ENCODE peak calls at places on chromosomes 1 and 21, in seven cellular contexts. E is fibroblast of the aortic adventitia, H is upper lobe of right lung, B is pancreas, D is astrocyte of the spinal cord, N is A549, L is right lobe of liver. M is an unnamed sample.

GRCh38 chr1:157105988-157106812 is 6.6 kb upstream of the ETV3L start:
- DNase-seq in E (peak; percentile 74), H (peak; percentile 73), B (no peak), D (peak; percentile 85), N (peak; percentile 40), L (peak; percentile 54), M (peak; percentile 33)

GRCh38 chr1:64291931-64292330 is 88.5 kb downstream of the UBE2U start:
- DNase-seq in E (no peak), H (no peak), B (no peak), D (no peak), N (no peak), L (no peak), M (no peak)

GRCh38 chr1:175580351-175580750 is 163.0 kb downstream of the TNR start:
- DNase-seq in E (no peak), H (no peak), B (no peak), D (no peak), N (no peak), L (no peak), M (no peak)

GRCh38 chr21:38039841-38040240 is 123.6 kb upstream of the KCNJ6 start:
- DNase-seq in E (no peak), H (no peak), B (no peak), D (no peak), N (peak; percentile 5), L (no peak), M (no peak)

GRCh38 chr21:30463713-30464112 is 16.5 kb downstream of the KRTAP19-1 start:
- DNase-seq in E (no peak), H (no peak), B (no peak), D (no peak), N (peak; percentile 1), L (no peak), M (no peak)

GRCh38 chr1:117821782-117822447 is 107.5 kb downstream of the GDAP2 start:
- DNase-seq in E (peak; percentile 98), H (no peak), B (no peak), D (peak; percentile 95), N (peak; percentile 78), L (no peak), M (peak; percentile 72)

GRCh38 chr1:79128726-79129125 is 122.2 kb upstream of the ADGRL4 start:
- DNase-seq in E (peak; percentile 79), H (no peak), B (no peak), D (peak; percentile 79), N (peak; percentile 39), L (no peak), M (peak; percentile 68)

GRCh38 chr1:109255097-109255651 is 5.8 kb downstream of the CELSR2 start:
- DNase-seq in E (no peak), H (no peak), B (no peak), D (no peak), N (no peak), L (no peak), M (no peak)

GRCh38 chr1:39269349-39269748 is 64.9 kb downstream of the MACF1 start:
- DNase-seq in E (no peak), H (no peak), B (no peak), D (no peak), N (no peak), L (no peak), M (no peak)

GRCh38 chr1:241688940-241689368 is 36.9 kb downstream of the WDR64 start:
- DNase-seq in E (peak; percentile 22), H (no peak), B (no peak), D (peak; percentile 9), N (peak; percentile 43), L (no peak), M (no peak)

GRCh38 chr1:115239148-115239820 is 98.8 kb downstream of the NGF start:
- DNase-seq in E (peak; percentile 94), H (no peak), B (no peak), D (peak; percentile 57), N (no peak), L (no peak), M (no peak)

GRCh38 chr1:211476200-211476849 is 15.6 kb downstream of the RD3 start:
- DNase-seq in E (peak; percentile 76), H (no peak), B (peak; percentile 75), D (peak; percentile 66), N (peak; percentile 72), L (peak; percentile 66), M (peak; percentile 51)

GRCh38 chr1:68112835-68113243 is 62.4 kb upstream of the DIRAS3 start:
- DNase-seq in E (peak; percentile 94), H (no peak), B (peak; percentile 18), D (peak; percentile 87), N (peak; percentile 55), L (no peak), M (peak; percentile 64)

GRCh38 chr1:37255111-37255795 is 219.1 kb upstream of the ZC3H12A start:
- DNase-seq in E (peak; percentile 1), H (no peak), B (peak; percentile 50), D (no peak), N (peak; percentile 19), L (no peak), M (no peak)

GRCh38 chr1:227308367-227309336 is 9.6 kb downstream of the CDC42BPA start:
- DNase-seq in E (no peak), H (no peak), B (no peak), D (no peak), N (no peak), L (no peak), M (no peak)

GRCh38 chr1:232164078-232164963 is 465.6 kb downstream of the SIPA1L2 start:
- DNase-seq in E (no peak), H (no peak), B (no peak), D (no peak), N (peak; percentile 74), L (no peak), M (no peak)

GRCh38 chr1:30516505-30516858 is 206.9 kb downstream of the MATN1 start:
- DNase-seq in E (no peak), H (no peak), B (peak; percentile 1), D (no peak), N (no peak), L (no peak), M (no peak)

GRCh38 chr21:14453964-14454641 is 71.2 kb upstream of the HSPA13 start:
- DNase-seq in E (no peak), H (no peak), B (no peak), D (no peak), N (no peak), L (no peak), M (no peak)

GRCh38 chr1:98059616-98060015 is 138.8 kb upstream of the DPYD start:
- DNase-seq in E (no peak), H (no peak), B (no peak), D (no peak), N (no peak), L (no peak), M (no peak)

GRCh38 chr1:6209661-6210605 is 4.0 kb downstream of the RNF207 start:
- DNase-seq in E (no peak), H (no peak), B (no peak), D (no peak), N (no peak), L (no peak), M (no peak)

GRCh38 chr1:41241748-41242644 is at the start of gene SCMH1:
- DNase-seq in E (peak; percentile 26), H (peak; percentile 82), B (peak; percentile 55), D (peak; percentile 22), N (peak; percentile 30), L (peak; percentile 52), M (no peak)

GRCh38 chr1:221100196-221100950 is 221.1 kb downstream of the HLX start:
- DNase-seq in E (peak; percentile 80), H (no peak), B (no peak), D (peak; percentile 85), N (peak; percentile 57), L (no peak), M (peak; percentile 26)

GRCh38 chr1:110211503-110212164 is 1.5 kb downstream of the KCNC4 start:
- DNase-seq in E (no peak), H (no peak), B (no peak), D (no peak), N (no peak), L (no peak), M (no peak)

GRCh38 chr1:111989531-111990025 is at the start of gene KCND3:
- DNase-seq in E (no peak), H (peak; percentile 78), B (peak; percentile 55), D (no peak), N (no peak), L (peak; percentile 55), M (no peak)
- H3K4me3 ChIP-seq in E (peak within 1 kb of the TSS; percentile 48), H (peak within 1 kb of the TSS; percentile 58), B (peak within 1 kb of the TSS; percentile 72), D (no peak within 1 kb of the TSS), N (peak within 1 kb of the TSS; percentile 55), L (peak within 1 kb of the TSS; percentile 58), M (peak within 1 kb of the TSS; percentile 32)

GRCh38 chr1:4654764-4655673 is 610 bp downstream of the AJAP1 start:
- DNase-seq in E (no peak), H (peak; percentile 59), B (no peak), D (no peak), N (no peak), L (no peak), M (no peak)
- H3K4me3 ChIP-seq in E (no peak overlapping the region), H (peak overlapping the region; percentile 19), B (peak overlapping the region; percentile 36), D (no peak overlapping the region), N (peak overlapping the region; percentile 45), L (no peak overlapping the region), M (no peak overlapping the region)

DNA sequence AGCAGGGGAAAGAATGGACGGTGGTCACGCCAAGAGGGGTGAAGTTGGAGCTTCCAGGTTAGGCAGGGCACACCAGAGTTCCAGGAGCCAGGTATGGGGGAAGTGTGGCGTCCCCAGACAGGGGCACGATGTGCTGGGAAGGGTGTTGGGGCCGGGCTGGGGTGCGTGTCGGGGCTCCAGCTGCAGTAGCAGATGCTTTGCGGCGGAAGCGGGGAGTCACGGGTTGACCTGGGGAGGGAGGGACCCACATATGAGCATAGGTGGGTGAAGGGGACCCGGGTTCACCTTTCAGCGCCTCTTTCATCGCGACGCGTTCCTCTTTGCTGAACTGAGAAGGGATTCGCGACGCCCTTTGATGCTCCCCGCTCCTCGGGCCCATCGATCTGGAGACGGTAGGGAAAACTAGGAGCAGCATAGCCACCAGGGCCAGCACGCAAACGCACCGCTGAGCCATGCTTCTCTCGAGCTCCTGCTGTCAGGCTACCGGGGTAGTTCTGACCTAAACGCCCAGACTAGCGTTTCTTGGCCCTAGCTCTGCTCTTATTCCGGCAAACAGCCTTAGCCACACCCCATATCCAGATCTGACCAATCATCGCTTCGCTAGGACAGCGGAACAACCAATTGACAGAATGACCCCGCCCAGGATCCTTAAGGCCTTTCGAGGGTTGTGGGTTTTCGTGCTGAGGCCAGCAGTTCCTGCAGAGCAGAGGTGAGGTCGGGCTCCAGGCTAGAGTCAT is at the start of gene PM20D1:
- DNase-seq in E (peak; percentile 88), H (peak; percentile 79), B (peak; percentile 93), D (peak; percentile 72), N (no peak), L (peak; percentile 65), M (peak; percentile 20)
- H3K4me3 ChIP-seq in E (peak within 1 kb of the TSS; percentile 59), H (peak within 1 kb of the TSS; percentile 57), B (peak within 1 kb of the TSS; percentile 63), D (peak within 1 kb of the TSS; percentile 21), N (no peak within 1 kb of the TSS), L (peak within 1 kb of the TSS; percentile 25), M (peak within 1 kb of the TSS; percentile 3)

DNA sequence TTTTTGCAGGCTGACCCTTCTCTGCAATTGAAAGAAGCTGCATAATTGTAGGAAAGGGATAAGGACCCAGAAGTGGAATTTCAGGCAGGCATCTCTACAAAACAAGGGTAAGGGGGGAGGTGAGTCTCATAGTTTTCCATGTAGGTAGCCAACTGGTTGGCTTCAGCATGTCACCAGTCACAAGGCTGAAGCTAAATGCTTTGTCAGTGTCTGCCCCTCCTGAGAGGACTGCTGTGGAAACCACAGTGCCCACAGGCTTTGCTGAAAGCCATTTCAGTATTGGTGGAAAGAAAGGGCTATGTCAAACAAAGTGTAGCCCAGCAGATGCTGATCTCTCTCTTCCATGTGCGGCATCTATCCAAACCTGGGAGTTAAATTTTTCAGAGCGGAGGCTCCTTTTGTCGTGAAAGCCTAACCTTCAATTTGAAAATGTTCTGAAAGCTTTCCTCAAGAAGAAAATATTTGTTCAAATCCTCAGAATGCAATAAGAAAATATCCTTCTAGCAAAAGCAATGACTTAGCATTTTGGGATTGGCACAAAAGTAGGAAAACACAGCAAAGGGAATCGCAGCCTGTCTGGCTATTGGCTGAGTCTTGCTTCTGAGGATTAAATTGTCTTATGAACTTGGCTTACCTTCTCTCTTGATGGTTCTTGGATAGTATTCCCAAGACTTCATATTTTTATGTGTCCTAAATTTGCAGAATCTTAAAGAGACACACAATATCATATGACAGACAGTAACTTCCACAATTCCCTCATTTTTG is 591.7 kb downstream of the PLPP3 start:
- DNase-seq in E (peak; percentile 74), H (no peak), B (no peak), D (no peak), N (no peak), L (no peak), M (no peak)
- H3K4me3 ChIP-seq in E (no peak overlapping the region), H (no peak overlapping the region), B (no peak overlapping the region), D (no peak overlapping the region), N (no peak overlapping the region), L (no peak overlapping the region), M (no peak overlapping the region)

M was measured in astrocyte of the cerebellum.